ENCODE peak calls at places on chromosomes 12 and 14, in six cellular contexts. A is thoracic aorta, E is endodermal cell, I is ovary, Q is lower lobe of right lung, X is BE2C. V is an unnamed sample.

GRCh38 chr14:74614508-74615495 is 2.8 kb upstream of the LTBP2 start:
- DNase-seq in A (no peak), E (no peak), I (no peak), Q (no peak), X (no peak), V (no peak)

GRCh38 chr12:106924458-106924857 is 31.2 kb upstream of the TMEM263 start:
- DNase-seq in A (no peak), E (no peak), I (no peak), Q (no peak), X (no peak), V (no peak)

GRCh38 chr12:130044991-130045621 is 117.2 kb upstream of the FZD10 start:
- DNase-seq in A (no peak), E (peak; percentile 94), I (no peak), Q (no peak), X (no peak), V (no peak)

GRCh38 chr12:14314801-14315200 is 50.7 kb upstream of the ATF7IP start:
- DNase-seq in A (no peak), E (no peak), I (no peak), Q (no peak), X (no peak), V (no peak)

GRCh38 chr12:6826125-6826733 is 2.0 kb upstream of the P3H3 start:
- DNase-seq in A (no peak), E (peak; percentile 52), I (no peak), Q (no peak), X (no peak), V (no peak)

GRCh38 chr12:65565601-65566560 is 258.4 kb upstream of the HMGA2 start:
- DNase-seq in A (no peak), E (peak; percentile 78), I (no peak), Q (no peak), X (no peak), V (no peak)

GRCh38 chr12:39372929-39373328 is 70.0 kb downstream of the KIF21A start:
- DNase-seq in A (no peak), E (no peak), I (no peak), Q (no peak), X (no peak), V (no peak)

GRCh38 chr14:19947413-19948090 is 16.8 kb downstream of the OR4K1 start:
- DNase-seq in A (no peak), E (no peak), I (no peak), Q (no peak), X (no peak), V (no peak)

GRCh38 chr12:1606021-1606622 is 11.7 kb upstream of the FBXL14 start:
- DNase-seq in A (peak; percentile 69), E (peak; percentile 91), I (peak; percentile 95), Q (peak; percentile 96), X (peak; percentile 79), V (peak; percentile 90)

GRCh38 chr14:92397140-92397815 is 74.3 kb downstream of the SLC24A4 start:
- DNase-seq in A (no peak), E (no peak), I (no peak), Q (peak; percentile 80), X (no peak), V (no peak)

GRCh38 chr14:88269816-88270416 is 53.2 kb downstream of the KCNK10 start:
- DNase-seq in A (no peak), E (no peak), I (no peak), Q (no peak), X (no peak), V (no peak)

GRCh38 chr12:89228466-89228865 is 123.8 kb downstream of the DUSP6 start:
- DNase-seq in A (no peak), E (no peak), I (no peak), Q (no peak), X (no peak), V (no peak)

GRCh38 chr12:104669057-104669770 is 212.5 kb downstream of the CHST11 start:
- DNase-seq in A (no peak), E (peak; percentile 74), I (peak; percentile 39), Q (peak; percentile 73), X (peak; percentile 71), V (peak; percentile 74)

GRCh38 chr12:7937867-7938506 is 2.0 kb upstream of the SLC2A3 start:
- DNase-seq in A (no peak), E (no peak), I (no peak), Q (no peak), X (no peak), V (no peak)

GRCh38 chr12:132237772-132238486 is 91.5 kb downstream of the GALNT9 start:
- DNase-seq in A (no peak), E (no peak), I (no peak), Q (peak; percentile 41), X (no peak), V (no peak)

GRCh38 chr12:57476162-57476992 is 3.3 kb downstream of the ARHGAP9 start:
- DNase-seq in A (no peak), E (peak; percentile 85), I (no peak), Q (peak; percentile 77), X (no peak), V (no peak)

GRCh38 chr12:12336049-12336411 is 14.0 kb downstream of the MANSC1 start:
- DNase-seq in A (no peak), E (no peak), I (no peak), Q (no peak), X (no peak), V (no peak)

GRCh38 chr14:65346895-65347294 is 65.6 kb upstream of the FUT8 start:
- DNase-seq in A (no peak), E (no peak), I (no peak), Q (no peak), X (no peak), V (peak; percentile 29)

GRCh38 chr14:58772814-58773620 is 135.3 kb downstream of the DACT1 start:
- DNase-seq in A (no peak), E (peak; percentile 68), I (no peak), Q (no peak), X (no peak), V (no peak)
- H3K4me1 ChIP-seq in A (no peaks in the 10 kb centered on the region), E (peaks cover 26% of the 10 kb centered on the region), I (no peaks in the 10 kb centered on the region), Q (no peaks in the 10 kb centered on the region), X (no peaks in the 10 kb centered on the region), V (no peaks in the 10 kb centered on the region)

GRCh38 chr12:34390171-34390841 is 368.0 kb downstream of the ALG10 start:
- DNase-seq in A (no peak), E (peak; percentile 21), I (no peak), Q (peak; percentile 17), X (no peak), V (no peak)
- H3K9me3 ChIP-seq in A (peaks cover 5% of the 10 kb centered on the region), E (peaks cover 32% of the 10 kb centered on the region), I (no peaks in the 10 kb centered on the region), Q (peaks cover 9% of the 10 kb centered on the region), X (no peaks in the 10 kb centered on the region), V (no peaks in the 10 kb centered on the region)

GRCh38 chr12:92063641-92064040 is 82.0 kb downstream of the BTG1 start:
- DNase-seq in A (no peak), E (no peak), I (no peak), Q (no peak), X (no peak), V (no peak)
- H3K4me1 ChIP-seq in A (peaks cover 34% of the 10 kb centered on the region), E (no peaks in the 10 kb centered on the region), I (peaks cover 2% of the 10 kb centered on the region), Q (peaks cover 35% of the 10 kb centered on the region), X (peaks cover 8% of the 10 kb centered on the region), V (peaks cover 3% of the 10 kb centered on the region)

GRCh38 chr12:69719336-69720316 is 19.0 kb upstream of the RAB3IP start:
- DNase-seq in A (no peak), E (no peak), I (no peak), Q (no peak), X (no peak), V (no peak)
- H3K9me3 ChIP-seq in A (no peaks in the 10 kb centered on the region), E (no peaks in the 10 kb centered on the region), I (no peaks in the 10 kb centered on the region), Q (no peaks in the 10 kb centered on the region), X (no peaks in the 10 kb centered on the region), V (peaks cover 11% of the 10 kb centered on the region)

V was measured in heart right ventricle.